ENCODE peak calls at places on chromosome 7, in four cellular contexts. J, E, X and T are unnamed samples.

GRCh38 chr7:46745700-46746090 is 824.6 kb upstream of the IGFBP3 start:
- DNase-seq in X (no peak), E (no peak), J (no peak), T (no peak)

GRCh38 chr7:158959021-158959717 is 102.8 kb downstream of the DYNC2I1 start:
- DNase-seq in X (no peak), J (no peak), E (no peak), T (no peak)

GRCh38 chr7:33392143-33392542 is 262.8 kb downstream of the BBS9 start:
- DNase-seq in X (no peak), J (peak), E (peak), T (no peak)

GRCh38 chr7:47591655-47592572 is 10.0 kb upstream of the TNS3 start:
- DNase-seq in X (no peak), E (no peak), J (no peak), T (no peak)

GRCh38 chr7:5869691-5870090 is 10.9 kb upstream of the OCM start:
- DNase-seq in J (no peak), X (no peak), E (no peak), T (no peak)

GRCh38 chr7:105765846-105766245 is 110.6 kb downstream of the ATXN7L1 start:
- DNase-seq in E (no peak), X (no peak), J (no peak), T (no peak)

GRCh38 chr7:37071124-37071523 is 346.8 kb upstream of the AOAH start:
- DNase-seq in E (no peak), X (no peak), J (no peak), T (no peak)

GRCh38 chr7:100895956-100896742 is 461 bp upstream of the ACHE start:
- DNase-seq in J (peak), X (peak), E (peak), T (peak)

GRCh38 chr7:40977533-40977932 is 725.4 kb downstream of the INHBA start:
- DNase-seq in E (no peak), J (no peak), X (no peak), T (no peak)

GRCh38 chr7:82701941-82702340 is 258.4 kb upstream of the CACNA2D1 start:
- DNase-seq in X (no peak), E (no peak), J (no peak), T (no peak)

GRCh38 chr7:106057962-106058901 is 53.9 kb downstream of the SYPL1 start:
- DNase-seq in J (peak), X (no peak), E (no peak), T (no peak)

GRCh38 chr7:64307254-64308018 is 6.3 kb upstream of the ZNF736 start:
- DNase-seq in E (peak), J (peak), X (peak), T (peak)

GRCh38 chr7:22179442-22179879 is 177.5 kb downstream of the RAPGEF5 start:
- DNase-seq in X (no peak), E (no peak), J (no peak), T (no peak)

GRCh38 chr7:12643644-12644043 is 43.8 kb upstream of the ARL4A start:
- DNase-seq in E (no peak), J (no peak), X (no peak), T (no peak)

GRCh38 chr7:110531186-110531585 is 559.7 kb upstream of the LRRN3 start:
- DNase-seq in E (no peak), J (no peak), X (no peak), T (no peak)

GRCh38 chr7:31261373-31261772 is 79.2 kb downstream of the NEUROD6 start:
- DNase-seq in J (no peak), E (peak), X (no peak), T (no peak)

GRCh38 chr7:99429756-99430155 is 8.8 kb downstream of the PTCD1 start:
- DNase-seq in E (no peak), X (no peak), J (no peak), T (no peak)

GRCh38 chr7:16055263-16055976 is 365.9 kb downstream of the CRPPA start:
- DNase-seq in J (no peak), X (no peak), E (no peak), T (no peak)

GRCh38 chr7:151877911-151878835 is 1.3 kb upstream of the PRKAG2 start:
- DNase-seq in X (no peak), J (no peak), E (no peak), T (no peak)

GRCh38 chr7:21946228-21946709 is 570 bp upstream of the CDCA7L start:
- DNase-seq in X (no peak), J (no peak), E (peak), T (no peak)

GRCh38 chr7:158388072-158388471 is 199.6 kb downstream of the PTPRN2 start:
- DNase-seq in X (no peak), E (no peak), J (no peak), T (no peak)

GRCh38 chr7:64947252-64948000 is 43.4 kb downstream of the ZNF117 start:
- DNase-seq in X (no peak), J (peak), E (peak), T (no peak)

GRCh38 chr7:33048704-33049103 is 13.9 kb downstream of the NT5C3A start:
- DNase-seq in E (no peak), J (no peak), X (no peak), T (no peak)

GRCh38 chr7:22730921-22731654 is 4.1 kb downstream of the IL6 start:
- DNase-seq in X (no peak), J (no peak), E (no peak), T (no peak)

GRCh38 chr7:1761097-1761496 is 91.0 kb downstream of the ELFN1 start:
- DNase-seq in E (no peak), J (no peak), X (no peak), T (no peak)

GRCh38 chr7:46386428-46387399 is 465.6 kb upstream of the IGFBP3 start:
- DNase-seq in E (no peak), J (no peak), X (no peak), T (no peak)

GRCh38 chr7:157539521-157539920 is 202.7 kb downstream of the DNAJB6 start:
- DNase-seq in J (no peak), X (no peak), E (no peak), T (no peak)

GRCh38 chr7:106243893-106244292 is 40.9 kb downstream of the NAMPT start:
- DNase-seq in J (no peak), X (no peak), E (no peak), T (no peak)

GRCh38 chr7:99089914-99090629 is 53.8 kb downstream of the SMURF1 start:
- DNase-seq in E (peak), J (no peak), X (no peak), T (no peak)

GRCh38 chr7:69070476-69070875 is 527.8 kb upstream of the AUTS2 start:
- DNase-seq in J (no peak), E (no peak), X (no peak), T (no peak)

GRCh38 chr7:137127806-137128205 is 215.7 kb downstream of the PTN start:
- DNase-seq in E (no peak), J (no peak), X (no peak), T (no peak)

GRCh38 chr7:142030294-142030693 is 34.6 kb downstream of the MGAM start:
- DNase-seq in J (no peak), X (no peak), E (no peak), T (no peak)

GRCh38 chr7:52719677-52720076 is 315.8 kb upstream of the POM121L12 start:
- DNase-seq in X (no peak), E (no peak), J (peak), T (no peak)

GRCh38 chr7:74092964-74093339 is 9.3 kb downstream of the LIMK1 start:
- DNase-seq in E (no peak), J (no peak), X (no peak), T (no peak)